ENCODE peak calls at places on chromosomes 11 and 22, in eight cellular contexts. One of them, this sample, is unnamed.

GRCh38 chr11:72228229-72228843 is 3.8 kb downstream of the INPPL1 start:
- DNase-seq in thoracic aorta: no peak
- DNase-seq in omental fat pad: no peak
- DNase-seq in anterior cingulate cortex: no peak
- DNase-seq in stimulated activated CD4-positive, alpha-beta T cell treated with anti-CD3 and anti-CD28 coated beads, Interleukin-12 subunit alpha, Interleukin-12 subunit beta, amount 100 ng/mL, for 24 hours: no peak
- DNase-seq in T-cell: no peak
- DNase-seq in substantia nigra: no peak
- DNase-seq in dorsolateral prefrontal cortex: no peak
- DNase-seq in this sample: peak; percentile 11

GRCh38 chr11:61077936-61078335 is 24.4 kb upstream of the CD5 start:
- DNase-seq in substantia nigra: no peak
- DNase-seq in T-cell: no peak
- DNase-seq in thoracic aorta: no peak
- DNase-seq in anterior cingulate cortex: no peak
- DNase-seq in omental fat pad: no peak
- DNase-seq in dorsolateral prefrontal cortex: no peak
- DNase-seq in stimulated activated CD4-positive, alpha-beta T cell treated with anti-CD3 and anti-CD28 coated beads, Interleukin-12 subunit alpha, Interleukin-12 subunit beta, amount 100 ng/mL, for 24 hours: no peak
- DNase-seq in this sample: no peak

GRCh38 chr11:6746086-6746618 is 25.6 kb downstream of the OR2AG2 start:
- DNase-seq in T-cell: peak; percentile 26
- DNase-seq in dorsolateral prefrontal cortex: no peak
- DNase-seq in substantia nigra: no peak
- DNase-seq in stimulated activated CD4-positive, alpha-beta T cell treated with anti-CD3 and anti-CD28 coated beads, Interleukin-12 subunit alpha, Interleukin-12 subunit beta, amount 100 ng/mL, for 24 hours: no peak
- DNase-seq in omental fat pad: no peak
- DNase-seq in thoracic aorta: no peak
- DNase-seq in anterior cingulate cortex: no peak
- DNase-seq in this sample: no peak

GRCh38 chr11:130634981-130635473 is 186.6 kb downstream of the ADAMTS15 start:
- DNase-seq in anterior cingulate cortex: no peak
- DNase-seq in dorsolateral prefrontal cortex: no peak
- DNase-seq in T-cell: no peak
- DNase-seq in substantia nigra: no peak
- DNase-seq in stimulated activated CD4-positive, alpha-beta T cell treated with anti-CD3 and anti-CD28 coated beads, Interleukin-12 subunit alpha, Interleukin-12 subunit beta, amount 100 ng/mL, for 24 hours: no peak
- DNase-seq in thoracic aorta: no peak
- DNase-seq in omental fat pad: no peak
- DNase-seq in this sample: no peak

GRCh38 chr11:102911758-102912481 is 37.1 kb upstream of the MMP12 start:
- DNase-seq in stimulated activated CD4-positive, alpha-beta T cell treated with anti-CD3 and anti-CD28 coated beads, Interleukin-12 subunit alpha, Interleukin-12 subunit beta, amount 100 ng/mL, for 24 hours: no peak
- DNase-seq in substantia nigra: no peak
- DNase-seq in dorsolateral prefrontal cortex: no peak
- DNase-seq in anterior cingulate cortex: no peak
- DNase-seq in thoracic aorta: no peak
- DNase-seq in omental fat pad: no peak
- DNase-seq in T-cell: no peak
- DNase-seq in this sample: no peak

GRCh38 chr11:104333977-104334376 is 170.0 kb upstream of the PDGFD start:
- DNase-seq in omental fat pad: no peak
- DNase-seq in substantia nigra: no peak
- DNase-seq in dorsolateral prefrontal cortex: no peak
- DNase-seq in T-cell: no peak
- DNase-seq in thoracic aorta: no peak
- DNase-seq in stimulated activated CD4-positive, alpha-beta T cell treated with anti-CD3 and anti-CD28 coated beads, Interleukin-12 subunit alpha, Interleukin-12 subunit beta, amount 100 ng/mL, for 24 hours: no peak
- DNase-seq in anterior cingulate cortex: no peak
- DNase-seq in this sample: peak; percentile 7

GRCh38 chr11:31940396-31941037 is 129.4 kb upstream of the PAX6 start:
- DNase-seq in stimulated activated CD4-positive, alpha-beta T cell treated with anti-CD3 and anti-CD28 coated beads, Interleukin-12 subunit alpha, Interleukin-12 subunit beta, amount 100 ng/mL, for 24 hours: no peak
- DNase-seq in thoracic aorta: no peak
- DNase-seq in T-cell: no peak
- DNase-seq in omental fat pad: no peak
- DNase-seq in dorsolateral prefrontal cortex: no peak
- DNase-seq in substantia nigra: no peak
- DNase-seq in anterior cingulate cortex: no peak
- DNase-seq in this sample: no peak

GRCh38 chr22:19422440-19423301 is 8.9 kb downstream of the HIRA start:
- DNase-seq in dorsolateral prefrontal cortex: no peak
- DNase-seq in substantia nigra: no peak
- DNase-seq in thoracic aorta: no peak
- DNase-seq in omental fat pad: no peak
- DNase-seq in stimulated activated CD4-positive, alpha-beta T cell treated with anti-CD3 and anti-CD28 coated beads, Interleukin-12 subunit alpha, Interleukin-12 subunit beta, amount 100 ng/mL, for 24 hours: no peak
- DNase-seq in T-cell: no peak
- DNase-seq in anterior cingulate cortex: no peak
- DNase-seq in this sample: no peak

GRCh38 chr11:833114-833791 is 501 bp downstream of the CD151 start:
- DNase-seq in dorsolateral prefrontal cortex: no peak
- DNase-seq in anterior cingulate cortex: no peak
- DNase-seq in substantia nigra: no peak
- DNase-seq in T-cell: no peak
- DNase-seq in thoracic aorta: no peak
- DNase-seq in omental fat pad: no peak
- DNase-seq in stimulated activated CD4-positive, alpha-beta T cell treated with anti-CD3 and anti-CD28 coated beads, Interleukin-12 subunit alpha, Interleukin-12 subunit beta, amount 100 ng/mL, for 24 hours: no peak
- DNase-seq in this sample: peak; percentile 86

This sample was measured in hepatocyte.